ENCODE peak calls at places on chromosomes 12 and 14, in six cellular contexts. Q, M, S, I, K and V are unnamed samples.

GRCh38 chr14:85528882-85529585 is 910 bp upstream of the FLRT2 start:
- DNase-seq in M (no peak), K (no peak), S (no peak), Q (peak; percentile 62), I (peak; percentile 64), V (no peak)

GRCh38 chr14:51310453-51311074 is 70.5 kb downstream of the TMX1 start:
- DNase-seq in S (no peak), Q (no peak), I (no peak), K (no peak), M (no peak), V (no peak)

GRCh38 chr12:51949342-51950030 is 2.0 kb upstream of the ACVR1B start:
- DNase-seq in K (no peak), M (no peak), I (no peak), Q (no peak), S (no peak), V (no peak)

GRCh38 chr12:13044859-13045384 is 741 bp downstream of the FAM234B start:
- DNase-seq in K (no peak), S (peak; percentile 12), M (no peak), Q (peak; percentile 23), I (no peak), V (no peak)

GRCh38 chr12:122635471-122635870 is 67.7 kb downstream of the HCAR2 start:
- DNase-seq in K (no peak), Q (no peak), I (no peak), S (no peak), M (no peak), V (no peak)

GRCh38 chr12:54146506-54147145 is 42.2 kb downstream of the SMUG1 start:
- DNase-seq in S (no peak), M (no peak), K (no peak), Q (no peak), I (no peak), V (no peak)

GRCh38 chr14:91170504-91171121 is 56.7 kb downstream of the DGLUCY start:
- DNase-seq in I (no peak), M (no peak), K (no peak), Q (no peak), S (no peak), V (no peak)

GRCh38 chr12:100995771-100996170 is 201.2 kb downstream of the ANO4 start:
- DNase-seq in M (no peak), I (no peak), S (no peak), K (no peak), Q (no peak), V (no peak)

GRCh38 chr14:22561661-22562579 is 27.1 kb downstream of the DAD1 start:
- DNase-seq in S (no peak), M (peak; percentile 89), I (no peak), Q (no peak), K (no peak), V (peak; percentile 97)

GRCh38 chr14:100305446-100306255 is 593 bp downstream of the SLC25A29 start:
- DNase-seq in Q (no peak), I (no peak), M (peak; percentile 24), K (no peak), S (peak; percentile 61), V (peak; percentile 62)

GRCh38 chr12:94565683-94566082 is 84.7 kb downstream of the TMCC3 start:
- DNase-seq in M (no peak), Q (no peak), K (no peak), S (no peak), I (no peak), V (no peak)

GRCh38 chr14:73265721-73266046 is 28.4 kb downstream of the PAPLN start:
- DNase-seq in I (no peak), K (no peak), M (no peak), S (no peak), Q (no peak), V (no peak)

GRCh38 chr14:34365309-34365915 is 96.6 kb downstream of the SPTSSA start:
- DNase-seq in S (no peak), M (no peak), I (no peak), K (no peak), Q (no peak), V (no peak)

GRCh38 chr12:110269622-110270124 is 11.4 kb upstream of the ATP2A2 start:
- DNase-seq in S (peak; percentile 65), M (no peak), K (no peak), Q (peak; percentile 43), I (peak; percentile 46), V (no peak)

GRCh38 chr12:56206373-56207166 is 15.2 kb downstream of the RNF41 start:
- DNase-seq in S (no peak), K (no peak), Q (peak; percentile 50), I (no peak), M (peak; percentile 50), V (no peak)

GRCh38 chr12:49327887-49328286 is 4.8 kb downstream of the TROAP start:
- DNase-seq in Q (no peak), M (no peak), S (no peak), I (no peak), K (no peak), V (no peak)

GRCh38 chr12:75868501-75868900 is 163.1 kb downstream of the PHLDA1 start:
- DNase-seq in Q (no peak), I (no peak), S (no peak), M (no peak), K (no peak), V (no peak)

GRCh38 chr14:95226801-95227200 is 69.5 kb upstream of the DICER1 start:
- DNase-seq in Q (no peak), I (no peak), S (no peak), K (no peak), M (no peak), V (no peak)

GRCh38 chr12:94779520-94779919 is 129.2 kb upstream of the TMCC3 start:
- DNase-seq in K (peak; percentile 56), I (peak; percentile 67), M (no peak), S (no peak), Q (peak; percentile 68), V (peak; percentile 18)